ENCODE peak calls at places on chromosomes 5 and 9, in seven cellular contexts. P, Z, M, Y, Q, I and S are unnamed samples.
A peak's percentile ranks its signal among the peaks of the same experiment; 100 is the strongest.

GRCh38 chr5:171080151-171080938 is 218.5 kb downstream of the RANBP17 start:
- DNase-seq in P (no peak), Z (no peak), M (no peak), Y (no peak), Q (no peak), I (no peak), S (no peak)

GRCh38 chr9:128635266-128636023 is 21.2 kb downstream of the DYNC2I2 start:
- DNase-seq in P (no peak), Z (peak; percentile 98), M (peak; percentile 96), Y (peak; percentile 95), Q (peak; percentile 39), I (peak; percentile 89), S (peak; percentile 95)

GRCh38 chr5:168822745-168823281 is 243.6 kb upstream of the PANK3 start:
- DNase-seq in P (no peak), Z (no peak), M (peak; percentile 72), Y (no peak), Q (no peak), I (no peak), S (no peak)

GRCh38 chr5:150636391-150637244 is 3.8 kb upstream of the SYNPO start:
- DNase-seq in P (no peak), Z (peak; percentile 90), M (peak; percentile 89), Y (no peak), Q (no peak), I (peak; percentile 81), S (no peak)

GRCh38 chr9:17871213-17871890 is 292.5 kb downstream of the SH3GL2 start:
- DNase-seq in P (no peak), Z (no peak), M (no peak), Y (no peak), Q (no peak), I (no peak), S (no peak)

GRCh38 chr9:88258012-88258411 is 119.7 kb upstream of the SPATA31C2 start:
- DNase-seq in P (no peak), Z (peak; percentile 20), M (no peak), Y (no peak), Q (no peak), I (no peak), S (no peak)

GRCh38 chr5:15763754-15764153 is 263.8 kb downstream of the FBXL7 start:
- DNase-seq in P (no peak), Z (no peak), M (no peak), Y (no peak), Q (no peak), I (no peak), S (no peak)

GRCh38 chr9:8456327-8456726 is 656.7 kb upstream of the DMAC1 start:
- DNase-seq in P (no peak), Z (no peak), M (no peak), Y (no peak), Q (no peak), I (no peak), S (no peak)

GRCh38 chr5:79416499-79416898 is 97.4 kb downstream of the HOMER1 start:
- DNase-seq in P (peak; percentile 47), Z (peak; percentile 18), M (no peak), Y (no peak), Q (no peak), I (no peak), S (no peak)

GRCh38 chr5:125023673-125024072 is 277.2 kb upstream of the ZNF608 start:
- DNase-seq in P (no peak), Z (no peak), M (no peak), Y (no peak), Q (no peak), I (no peak), S (no peak)

GRCh38 chr9:86792136-86792535 is 155.2 kb downstream of the GAS1 start:
- DNase-seq in P (no peak), Z (no peak), M (no peak), Y (no peak), Q (no peak), I (no peak), S (no peak)

GRCh38 chr5:26192496-26192895 is 845.9 kb downstream of the CDH9 start:
- DNase-seq in P (no peak), Z (no peak), M (no peak), Y (no peak), Q (no peak), I (no peak), S (no peak)

GRCh38 chr9:16868706-16869105 is 1.8 kb downstream of the BNC2 start:
- DNase-seq in P (no peak), Z (no peak), M (no peak), Y (no peak), Q (no peak), I (no peak), S (no peak)

GRCh38 chr5:36040651-36041536 is 25.8 kb downstream of the UGT3A2 start:
- DNase-seq in P (no peak), Z (no peak), M (no peak), Y (no peak), Q (no peak), I (no peak), S (no peak)

GRCh38 chr9:34777667-34778066 is 67.7 kb upstream of the CCL21 start:
- DNase-seq in P (no peak), Z (peak; percentile 17), M (no peak), Y (no peak), Q (no peak), I (no peak), S (no peak)

GRCh38 chr9:109966643-109967368 is 186.8 kb downstream of the PALM2AKAP2 start:
- DNase-seq in P (peak; percentile 41), Z (no peak), M (no peak), Y (no peak), Q (no peak), I (no peak), S (no peak)

GRCh38 chr9:109969559-109970237 is 189.7 kb downstream of the PALM2AKAP2 start:
- DNase-seq in P (no peak), Z (no peak), M (no peak), Y (no peak), Q (no peak), I (no peak), S (no peak)

GRCh38 chr9:109967651-109968331 is 187.8 kb downstream of the PALM2AKAP2 start:
- DNase-seq in P (peak; percentile 49), Z (no peak), M (no peak), Y (no peak), Q (no peak), I (no peak), S (no peak)

GRCh38 chr9:109968332-109968657 is 188.3 kb downstream of the PALM2AKAP2 start:
- DNase-seq in P (peak; percentile 86), Z (no peak), M (no peak), Y (no peak), Q (no peak), I (no peak), S (no peak)

GRCh38 chr9:109968702-109969450 is 188.9 kb downstream of the PALM2AKAP2 start:
- DNase-seq in P (peak; percentile 27), Z (no peak), M (no peak), Y (no peak), Q (no peak), I (no peak), S (peak; percentile 28)
- H3K4me3 ChIP-seq in P (peak overlapping the region; percentile 49), Z (no peak overlapping the region), M (no peak overlapping the region), Y (no peak overlapping the region), Q (no peak overlapping the region), I (no peak overlapping the region), S (no peak overlapping the region)

GRCh38 chr9:36749461-36749860 is 176.8 kb downstream of the MELK start:
- DNase-seq in P (no peak), Z (no peak), M (no peak), Y (no peak), Q (no peak), I (no peak), S (no peak)
- H3K27me3 ChIP-seq in P (peaks cover 11% of the 10 kb centered on the region), Z (peaks cover 3% of the 10 kb centered on the region), M (peaks cover 39% of the 10 kb centered on the region), Y (peaks cover 7% of the 10 kb centered on the region), Q (no peaks in the 10 kb centered on the region), I (no peaks in the 10 kb centered on the region), S (no peaks in the 10 kb centered on the region)

DNA sequence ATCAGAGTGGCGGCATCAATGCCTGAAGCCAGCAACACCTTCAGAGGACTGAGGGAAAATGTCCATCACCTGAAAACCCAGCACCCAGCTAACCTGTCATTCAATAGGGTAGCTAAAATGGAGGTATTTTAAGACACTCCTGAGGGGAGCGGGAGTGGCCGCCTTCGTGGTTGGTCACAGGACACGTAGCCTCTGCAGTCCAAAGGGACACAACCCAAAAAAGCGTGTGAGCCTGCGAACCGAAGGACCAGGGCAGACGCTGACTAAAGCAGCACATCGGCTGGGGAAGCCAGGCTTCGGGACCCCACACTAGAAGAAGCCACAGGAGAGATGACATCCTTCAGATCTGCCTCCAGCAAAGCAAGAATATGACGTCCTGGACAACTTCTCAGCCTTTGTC is 70.6 kb downstream of the GOLPH3 start:
- DNase-seq in P (no peak), Z (no peak), M (no peak), Y (no peak), Q (no peak), I (no peak), S (no peak)
- H3K36me3 ChIP-seq in P (peaks cover 62% of the 10 kb centered on the region), Z (no peaks in the 10 kb centered on the region), M (peaks cover 81% of the 10 kb centered on the region), Y (peaks cover 99% of the 10 kb centered on the region), Q (peaks cover 99% of the 10 kb centered on the region), I (peaks cover 67% of the 10 kb centered on the region), S (peaks cover 44% of the 10 kb centered on the region)

DNA sequence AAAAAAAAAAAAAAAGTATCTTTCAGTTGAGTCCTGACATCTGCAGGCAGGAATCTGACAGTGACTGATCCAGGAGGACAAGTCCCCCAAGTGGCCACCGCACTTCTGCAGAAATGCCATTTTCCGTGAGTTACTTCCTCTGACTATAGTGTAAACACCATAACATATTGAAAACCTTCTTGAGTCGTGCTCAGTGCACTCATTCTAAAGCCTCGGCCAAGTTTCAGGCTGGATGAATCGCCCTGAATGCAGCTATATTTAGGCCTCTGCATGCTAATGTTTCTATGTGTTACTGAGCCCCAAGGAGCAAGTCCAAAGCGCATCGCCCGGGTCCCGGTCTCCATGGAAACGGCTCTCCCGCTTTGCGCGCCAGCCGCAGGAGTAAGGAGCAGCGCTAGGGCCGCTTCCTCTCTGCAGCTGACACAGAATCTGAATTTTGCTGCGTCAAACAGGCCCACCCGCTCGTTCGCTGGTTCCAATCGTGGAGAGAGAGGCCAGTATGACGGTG is 335.4 kb downstream of the MSX2 start:
- DNase-seq in P (peak; percentile 1), Z (peak; percentile 18), M (peak; percentile 73), Y (no peak), Q (peak; percentile 72), I (no peak), S (peak; percentile 79)
- H3K4me3 ChIP-seq in P (no peak overlapping the region), Z (no peak overlapping the region), M (peak overlapping the region; percentile 44), Y (peak overlapping the region; percentile 17), Q (no peak overlapping the region), I (no peak overlapping the region), S (peak overlapping the region; percentile 13)

DNA sequence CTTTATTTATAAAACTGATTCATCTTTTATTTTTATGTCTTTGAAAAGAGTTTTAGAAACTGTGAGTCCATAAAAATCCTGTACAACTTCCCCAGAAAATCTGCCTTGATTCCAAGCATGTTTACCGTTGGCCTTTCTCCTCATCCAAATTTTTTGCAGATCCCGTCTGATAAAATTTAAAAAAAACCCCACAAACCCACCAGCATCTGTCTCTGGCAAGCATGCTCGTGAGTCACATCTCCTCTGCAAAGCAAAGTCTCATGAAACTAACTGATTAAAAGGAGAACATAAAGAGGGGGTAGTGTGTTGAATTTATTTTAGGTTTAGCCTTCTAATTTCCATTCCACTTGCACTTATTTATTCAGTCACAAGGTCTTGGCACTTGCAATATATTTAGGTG is 109.4 kb downstream of the MAT2B start:
- DNase-seq in P (no peak), Z (no peak), M (no peak), Y (no peak), Q (no peak), I (no peak), S (no peak)
- H3K27me3 ChIP-seq in P (no peaks in the 10 kb centered on the region), Z (no peaks in the 10 kb centered on the region), M (no peaks in the 10 kb centered on the region), Y (no peaks in the 10 kb centered on the region), Q (no peaks in the 10 kb centered on the region), I (no peaks in the 10 kb centered on the region), S (no peaks in the 10 kb centered on the region)